ENCODE peak calls at places on chromosomes 7 and 10, in five cellular contexts. S, T, W, B and P are unnamed samples.

GRCh38 chr7:129391546-129392211 is 42.6 kb upstream of the STRIP2 start:
- DNase-seq in T (no peak), W (no peak), B (no peak), S (no peak), P (no peak)

GRCh38 chr10:88110355-88110754 is 246.9 kb downstream of the PTEN start:
- DNase-seq in B (no peak), W (no peak), S (no peak), T (no peak), P (no peak)

GRCh38 chr10:70357447-70358035 is 24.9 kb downstream of the LRRC20 start:
- DNase-seq in S (no peak), B (no peak), W (no peak), T (no peak), P (no peak)

GRCh38 chr7:26200113-26200443 is 468 bp downstream of the HNRNPA2B1 start:
- DNase-seq in T (no peak), W (peak), S (peak), B (peak), P (no peak)

GRCh38 chr10:74234569-74234968 is 83.5 kb downstream of the ADK start:
- DNase-seq in B (no peak), S (no peak), T (no peak), W (no peak), P (no peak)

GRCh38 chr7:10225265-10225664 is 748.4 kb upstream of the PHF14 start:
- DNase-seq in T (peak), B (no peak), W (no peak), S (no peak), P (peak)

GRCh38 chr10:48776528-48776927 is 91.9 kb downstream of the WDFY4 start:
- DNase-seq in T (no peak), W (no peak), B (no peak), S (no peak), P (no peak)

GRCh38 chr7:134520130-134520529 is 7.2 kb upstream of the AKR1B10 start:
- DNase-seq in S (no peak), B (no peak), W (no peak), T (no peak), P (no peak)

GRCh38 chr7:38453187-38453586 is 178.0 kb downstream of the AMPH start:
- DNase-seq in B (no peak), W (no peak), S (no peak), T (no peak), P (no peak)